ENCODE peak calls at places on chromosomes 11 and 22, in nine cellular contexts. T is hepatocyte, M is fibroblast of the conjunctiva, N is NCI-H2171, G is ureter, Z is nephron progenitor cell, O is foreskin fibroblast, J is cardiac muscle cell, D is cardiac fibroblast. Y is an unnamed sample.

GRCh38 chr11:69001301-69002081 is 11.6 kb downstream of the MRGPRF start:
- DNase-seq in D (no peak), N (no peak), M (no peak), J (no peak), O (no peak), Z (no peak), G (peak; percentile 60), T (peak; percentile 1), Y (peak; percentile 58)

GRCh38 chr11:61760946-61761345 is 8.5 kb downstream of the MYRF start:
- DNase-seq in M (no peak), D (no peak), N (no peak), J (no peak), Z (no peak), T (no peak), G (no peak), O (no peak), Y (no peak)

GRCh38 chr22:43001271-43002197 is 13.4 kb downstream of the PACSIN2 start:
- DNase-seq in M (peak; percentile 61), D (peak; percentile 73), T (no peak), N (no peak), J (peak; percentile 67), O (no peak), G (no peak), Z (no peak), Y (no peak)

GRCh38 chr11:20668844-20669832 is at the start of gene NELL1:
- DNase-seq in D (no peak), J (peak; percentile 7), Z (peak; percentile 65), O (no peak), G (no peak), N (no peak), M (no peak), T (peak; percentile 42), Y (peak; percentile 69)

GRCh38 chr11:8035225-8035846 is 45.7 kb upstream of the TUB start:
- DNase-seq in T (peak; percentile 38), G (no peak), Z (no peak), O (no peak), M (peak; percentile 42), J (no peak), D (no peak), N (no peak), Y (no peak)

GRCh38 chr22:46224771-46225290 is 25.3 kb downstream of the CDPF1 start:
- DNase-seq in T (no peak), N (no peak), D (no peak), J (no peak), G (no peak), O (no peak), Z (no peak), M (no peak), Y (no peak)

GRCh38 chr11:70603756-70604211 is 205.5 kb downstream of the CTTN start:
- DNase-seq in M (no peak), O (no peak), N (peak; percentile 31), G (no peak), Z (no peak), J (no peak), D (no peak), T (no peak), Y (peak; percentile 68)

GRCh38 chr22:36853407-36854099 is 7.3 kb upstream of the NCF4 start:
- DNase-seq in J (peak; percentile 72), Z (peak; percentile 81), T (peak; percentile 52), N (no peak), O (peak; percentile 14), G (peak; percentile 85), M (no peak), D (peak; percentile 60), Y (peak; percentile 82)

GRCh38 chr11:60914620-60915249 is 777 bp downstream of the TMEM109 start:
- DNase-seq in T (peak; percentile 48), Z (no peak), J (peak; percentile 16), N (peak; percentile 42), M (no peak), O (no peak), G (no peak), D (peak; percentile 26), Y (peak; percentile 86)

Y was measured in left lung.